ENCODE peak calls at places on chromosomes 5 and 9, in five cellular contexts. H, O, R, K and B are unnamed samples.

GRCh38 chr5:96785719-96786118 is 22.0 kb downstream of the ERAP1 start:
- DNase-seq in O (no peak), H (no peak), K (no peak), R (no peak), B (no peak)

GRCh38 chr9:131799177-131799823 is 59.4 kb upstream of the RAPGEF1 start:
- DNase-seq in H (no peak), R (no peak), O (no peak), K (peak), B (peak)

GRCh38 chr9:112753725-112754124 is 3.2 kb downstream of the SNX30 start:
- DNase-seq in K (peak), R (no peak), O (peak), H (peak), B (no peak)

GRCh38 chr9:79807966-79808365 is 236.2 kb downstream of the TLE4 start:
- DNase-seq in K (peak), R (no peak), O (no peak), H (no peak), B (no peak)

GRCh38 chr9:136806631-136807201 is 1.0 kb upstream of the RABL6 start:
- DNase-seq in H (no peak), R (peak), K (no peak), O (no peak), B (peak)

GRCh38 chr5:59189482-59189881 is 606.6 kb downstream of the RAB3C start:
- DNase-seq in R (peak), H (no peak), K (no peak), O (no peak), B (no peak)

GRCh38 chr5:134103998-134104612 is 10.4 kb upstream of the TCF7 start:
- DNase-seq in K (no peak), R (peak), O (no peak), H (no peak), B (no peak)

GRCh38 chr5:68409259-68409658 is 193.7 kb downstream of the PIK3R1 start:
- DNase-seq in H (no peak), O (peak), K (peak), R (no peak), B (no peak)

GRCh38 chr5:63774939-63775338 is 187.3 kb downstream of the HTR1A start:
- DNase-seq in K (no peak), O (no peak), R (no peak), H (no peak), B (no peak)

GRCh38 chr9:114621975-114622609 is 11.0 kb downstream of the TMEM268 start:
- DNase-seq in K (peak), O (no peak), R (no peak), H (no peak), B (no peak)

DNA sequence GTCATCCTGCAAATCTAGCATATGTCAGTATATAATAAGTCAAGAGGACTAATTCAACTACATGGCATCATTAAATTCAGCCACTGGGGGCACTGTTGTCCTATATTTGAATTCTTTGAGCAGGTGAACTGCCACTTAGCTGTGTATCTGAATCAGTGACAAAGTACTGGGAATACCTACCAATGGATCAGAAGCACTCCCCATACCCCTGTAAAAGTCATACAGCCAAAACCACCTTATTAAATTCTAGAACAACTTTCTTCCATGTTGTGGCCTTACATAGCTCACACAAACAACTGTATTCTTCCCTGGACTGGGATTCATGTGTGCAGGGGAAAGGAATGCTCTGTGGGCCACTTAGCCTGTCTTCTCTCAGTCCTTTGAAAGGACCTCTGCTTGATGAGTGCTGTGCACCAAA is 57.4 kb upstream of the PLPP6 start:
- DNase-seq in O (peak), R (no peak), H (peak), K (peak), B (no peak)
- TF ChIP-seq CTCF in O (peak), R (peak), H (peak), K (peak), B (peak)

GRCh38 chr5:160118349-160119141 is 705 bp downstream of the PWWP2A start:
- DNase-seq in R (no peak), K (peak), O (no peak), H (peak), B (peak)
- TF ChIP-seq CTCF in R (no peak), K (no peak), O (no peak), H (no peak), B (no peak)

GRCh38 chr5:66829826-66830225 is 233.6 kb downstream of the MAST4 start:
- DNase-seq in H (no peak), O (peak), K (peak), R (no peak), B (no peak)

GRCh38 chr5:66828046-66828550 is 231.9 kb downstream of the MAST4 start:
- DNase-seq in R (no peak), O (no peak), K (no peak), H (no peak), B (no peak)

GRCh38 chr5:66828551-66829421 is 232.6 kb downstream of the MAST4 start:
- DNase-seq in R (peak), K (peak), H (peak), O (peak), B (no peak)

GRCh38 chr5:66826696-66827095 is 230.5 kb downstream of the MAST4 start:
- DNase-seq in H (no peak), K (no peak), O (no peak), R (no peak), B (no peak)

DNA sequence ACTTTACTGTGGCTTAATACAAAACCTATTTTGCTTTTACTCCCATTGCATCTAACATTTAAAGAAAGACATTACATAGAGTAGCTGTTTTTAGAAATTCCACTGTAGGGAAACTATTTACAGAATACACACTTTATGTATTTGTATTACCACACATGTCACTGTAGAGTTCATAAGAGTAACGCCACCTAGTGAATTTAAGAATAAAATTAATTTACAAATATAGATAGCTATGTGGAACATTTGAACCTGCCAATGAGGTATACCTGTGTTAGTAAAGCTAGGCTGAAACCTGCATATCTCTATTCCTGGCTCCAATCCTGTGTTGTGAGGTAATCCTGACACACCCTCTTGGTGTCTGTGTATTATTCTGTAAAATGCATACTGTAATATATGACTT is 234.4 kb downstream of the MAST4 start:
- DNase-seq in O (peak), K (peak), R (no peak), H (no peak), B (no peak)
- TF ChIP-seq CTCF in O (peak), K (peak), R (no peak), H (no peak), B (peak)

GRCh38 chr9:85899388-85899787 is 41.6 kb upstream of the NAA35 start:
- DNase-seq in H (no peak), K (no peak), R (no peak), O (no peak), B (no peak)

GRCh38 chr9:85898288-85898802 is 42.6 kb upstream of the NAA35 start:
- DNase-seq in O (no peak), R (no peak), H (no peak), K (no peak), B (no peak)

GRCh38 chr9:85897853-85898252 is 43.1 kb upstream of the NAA35 start:
- DNase-seq in H (no peak), O (no peak), K (no peak), R (no peak), B (no peak)

GRCh38 chr9:85895685-85896084 is 45.3 kb upstream of the NAA35 start:
- DNase-seq in O (no peak), H (no peak), K (no peak), R (no peak), B (no peak)

DNA sequence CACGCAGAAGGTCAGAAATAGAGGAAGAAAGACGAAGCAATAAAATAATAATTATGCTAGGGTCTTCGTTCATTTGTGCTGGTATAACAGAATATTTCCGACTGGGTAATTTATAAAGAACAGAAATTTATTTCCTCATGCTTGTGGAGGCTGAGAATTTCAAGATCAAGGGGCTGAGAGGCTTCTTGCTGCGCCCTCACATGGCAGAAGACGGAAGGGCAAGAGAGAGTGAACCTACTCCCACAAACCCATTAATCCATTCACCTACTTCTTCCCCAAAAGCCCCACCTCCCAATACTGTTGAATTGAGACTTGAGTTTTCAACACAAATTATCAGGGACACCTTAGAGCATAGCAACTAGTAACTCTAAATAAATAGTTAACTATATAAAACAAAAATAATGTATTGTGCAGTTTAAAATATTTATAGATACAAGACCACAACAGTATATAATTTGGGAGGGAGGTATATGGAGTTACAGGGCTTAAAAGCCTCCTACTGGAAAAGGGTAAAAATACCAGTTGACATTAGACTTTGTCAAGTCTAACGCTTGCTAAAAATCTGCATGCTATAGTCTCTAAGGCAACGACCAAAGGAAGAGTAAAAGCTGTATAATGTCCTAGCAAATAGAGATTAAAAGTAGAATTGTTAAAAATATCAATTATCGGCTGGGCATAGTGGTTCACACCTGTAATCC is 40.3 kb upstream of the NAA35 start:
- DNase-seq in O (no peak), H (no peak), K (peak), R (no peak), B (no peak)
- TF ChIP-seq CTCF in O (peak), H (no peak), K (peak), R (peak), B (peak)

GRCh38 chr5:139668064-139668880 is 20.1 kb downstream of the CXXC5 start:
- DNase-seq in O (no peak), R (peak), K (no peak), H (peak), B (no peak)

GRCh38 chr5:139671096-139671841 is 23.1 kb downstream of the CXXC5 start:
- DNase-seq in R (peak), K (no peak), H (no peak), O (no peak), B (no peak)

GRCh38 chr5:139669681-139670368 is 21.7 kb downstream of the CXXC5 start:
- DNase-seq in R (peak), H (no peak), K (no peak), O (no peak), B (no peak)

GRCh38 chr5:139668924-139669680 is 21.0 kb downstream of the CXXC5 start:
- DNase-seq in H (no peak), O (no peak), K (no peak), R (no peak), B (no peak)

GRCh38 chr5:139670369-139671095 is 22.4 kb downstream of the CXXC5 start:
- DNase-seq in R (peak), H (no peak), O (no peak), K (no peak), B (no peak)
- TF ChIP-seq CTCF in R (no peak), H (peak), O (peak), K (peak), B (peak)